ENCODE peak calls at places on chromosome 21, in four cellular contexts. F is cerebellum, N is PC-3, A is H4. S is an unnamed sample.

GRCh38 chr21:38780879-38781278 is 24.9 kb upstream of the ETS2 start:
- DNase-seq in A (no peak), F (no peak), N (no peak), S (no peak)

GRCh38 chr21:33403786-33404571 is 766 bp downstream of the IFNGR2 start:
- DNase-seq in N (peak; percentile 41), F (peak; percentile 50), A (no peak), S (peak; percentile 38)

GRCh38 chr21:44006017-44006624 is 6.0 kb upstream of the TRAPPC10 start:
- DNase-seq in F (no peak), A (peak; percentile 39), N (peak; percentile 80), S (peak; percentile 81)

GRCh38 chr21:17441370-17441769 is 71.5 kb upstream of the CXADR start:
- DNase-seq in A (peak; percentile 82), N (peak; percentile 84), F (no peak), S (peak; percentile 90)

GRCh38 chr21:45522986-45523385 is 19.3 kb downstream of the SLC19A1 start:
- DNase-seq in N (no peak), A (no peak), F (no peak), S (no peak)

GRCh38 chr21:27298465-27298864 is 331.6 kb upstream of the ADAMTS5 start:
- DNase-seq in N (no peak), F (no peak), A (no peak), S (no peak)

GRCh38 chr21:33406493-33406892 is 3.3 kb downstream of the IFNGR2 start:
- DNase-seq in N (no peak), F (no peak), A (no peak), S (no peak)

GRCh38 chr21:46165099-46165498 is 9.7 kb upstream of the FTCD start:
- DNase-seq in N (no peak), F (no peak), A (no peak), S (no peak)

GRCh38 chr21:32320059-32320458 is 21.4 kb downstream of the MRAP start:
- DNase-seq in A (no peak), F (no peak), N (no peak), S (no peak)

GRCh38 chr21:41228006-41228370 is 60.0 kb downstream of the BACE2 start:
- DNase-seq in N (no peak), A (no peak), F (no peak), S (no peak)